ENCODE peak calls at places on chromosomes 3 and 15, in ten cellular contexts. C is caudate nucleus; R is progenitor cell of endocrine pancreas; M is gastrocnemius medialis; V is GM23248; H is thoracic aorta; S is activated naive CD4-positive, alpha-beta T cell treated with anti-CD3 and anti-CD28 coated beads, Interleukin-2, amount 10 ng/mL, durations not matched to agents 7 days and 5 days; L is left ventricle myocardium superior; E is Peyer's patch; I is AG09319. Z is an unnamed sample.

GRCh38 chr3:31980530-31981205 is 394 bp downstream of the OSBPL10 start:
- DNase-seq in R (peak; percentile 64), L (peak; percentile 66), C (peak; percentile 52), I (no peak), E (peak; percentile 83), H (peak; percentile 8), S (peak; percentile 57), V (peak; percentile 62), M (no peak), Z (no peak)

GRCh38 chr15:74836846-74837245 is 6.1 kb downstream of the ULK3 start:
- DNase-seq in H (no peak), C (no peak), R (no peak), V (no peak), I (no peak), E (no peak), L (no peak), S (no peak), M (no peak), Z (no peak)

GRCh38 chr15:77825546-77825945 is 192.8 kb upstream of the LINGO1 start:
- DNase-seq in E (no peak), C (no peak), L (no peak), I (no peak), M (no peak), V (no peak), R (no peak), H (no peak), S (no peak), Z (no peak)

GRCh38 chr3:64329037-64329436 is 103.8 kb upstream of the PRICKLE2 start:
- DNase-seq in R (no peak), E (no peak), L (no peak), V (no peak), S (no peak), I (no peak), C (no peak), H (no peak), M (no peak), Z (no peak)

GRCh38 chr15:89122532-89123525 is 34.6 kb downstream of the ABHD2 start:
- DNase-seq in L (no peak), E (no peak), C (no peak), M (no peak), S (no peak), R (no peak), I (no peak), V (peak; percentile 69), H (no peak), Z (peak; percentile 65)

GRCh38 chr15:99437315-99438221 is 128.2 kb upstream of the MEF2A start:
- DNase-seq in V (peak; percentile 41), R (peak; percentile 6), C (no peak), S (peak; percentile 18), M (no peak), H (no peak), E (no peak), I (no peak), L (no peak), Z (no peak)

GRCh38 chr3:185470323-185470722 is 28.5 kb downstream of the TMEM41A start:
- DNase-seq in H (no peak), S (no peak), C (no peak), E (no peak), V (no peak), L (no peak), I (no peak), M (no peak), R (no peak), Z (no peak)

GRCh38 chr3:153330891-153331290 is 168.9 kb downstream of the RAP2B start:
- DNase-seq in V (peak; percentile 44), R (no peak), S (no peak), E (no peak), C (no peak), L (no peak), M (no peak), I (no peak), H (no peak), Z (peak; percentile 24)

GRCh38 chr15:69748700-69749099 is 296.1 kb downstream of the RPLP1 start:
- DNase-seq in R (no peak), M (no peak), L (no peak), C (no peak), I (no peak), V (no peak), E (no peak), H (no peak), S (no peak), Z (peak; percentile 22)

GRCh38 chr15:64314456-64314855 is 41.5 kb downstream of the CSNK1G1 start:
- DNase-seq in C (no peak), H (no peak), E (no peak), S (no peak), V (no peak), R (no peak), L (no peak), I (no peak), M (no peak), Z (peak; percentile 17)

GRCh38 chr3:188584958-188585689 is 431.2 kb downstream of the LPP start:
- DNase-seq in V (peak; percentile 35), H (no peak), R (no peak), S (no peak), E (no peak), C (no peak), I (no peak), L (no peak), M (no peak), Z (no peak)

GRCh38 chr3:3618624-3619023 is 180.6 kb upstream of the LRRN1 start:
- DNase-seq in R (no peak), V (no peak), E (no peak), H (no peak), L (no peak), S (no peak), M (no peak), C (no peak), I (no peak), Z (no peak)

GRCh38 chr15:27587810-27588209 is 511.3 kb downstream of the OCA2 start:
- DNase-seq in M (no peak), S (no peak), L (no peak), E (no peak), I (no peak), R (no peak), V (no peak), C (no peak), H (no peak), Z (no peak)

GRCh38 chr15:39530446-39531342 is 50.2 kb upstream of the THBS1 start:
- DNase-seq in L (no peak), M (no peak), I (peak; percentile 79), V (peak; percentile 24), C (no peak), S (no peak), R (no peak), E (no peak), H (no peak), Z (peak; percentile 70)

GRCh38 chr3:137105277-137105977 is 147.6 kb downstream of the IL20RB start:
- DNase-seq in C (no peak), H (no peak), S (no peak), V (peak; percentile 76), E (no peak), I (no peak), M (no peak), L (no peak), R (no peak), Z (peak; percentile 55)

GRCh38 chr3:196965112-196965803 is 3.4 kb downstream of the PIGZ start:
- DNase-seq in S (no peak), E (no peak), R (no peak), V (no peak), I (no peak), M (no peak), C (no peak), H (no peak), L (no peak), Z (no peak)

GRCh38 chr3:52041118-52041847 is 15.1 kb downstream of the DUSP7 start:
- DNase-seq in E (no peak), S (no peak), V (peak; percentile 38), R (no peak), H (no peak), C (peak; percentile 79), M (no peak), L (no peak), I (no peak), Z (no peak)

GRCh38 chr15:40308844-40309189 is 1.1 kb upstream of the PLCB2 start:
- DNase-seq in L (no peak), V (no peak), I (no peak), R (no peak), E (peak; percentile 64), M (no peak), S (peak; percentile 48), C (no peak), H (no peak), Z (no peak)

GRCh38 chr3:151169262-151169661 is 33.8 kb downstream of the GPR171 start:
- DNase-seq in M (peak; percentile 77), E (no peak), H (no peak), R (no peak), C (no peak), I (no peak), L (peak; percentile 31), V (peak; percentile 24), S (no peak), Z (no peak)

GRCh38 chr3:473284-473800 is 276.8 kb downstream of the CHL1 start:
- DNase-seq in H (no peak), I (no peak), R (no peak), M (no peak), E (no peak), L (no peak), C (no peak), S (no peak), V (no peak), Z (no peak)

GRCh38 chr3:102714567-102714966 is 279.8 kb downstream of the ZPLD1 start:
- DNase-seq in L (no peak), H (no peak), R (no peak), I (no peak), M (no peak), C (no peak), V (no peak), S (no peak), E (no peak), Z (no peak)

GRCh38 chr15:78408961-78409360 is 29.1 kb upstream of the IREB2 start:
- DNase-seq in I (no peak), C (no peak), M (no peak), E (no peak), L (no peak), H (no peak), R (no peak), V (no peak), S (no peak), Z (no peak)

GRCh38 chr15:36278219-36278618 is 301.2 kb upstream of the CDIN1 start:
- DNase-seq in S (no peak), I (no peak), H (no peak), R (no peak), C (no peak), M (no peak), V (peak; percentile 14), E (no peak), L (no peak), Z (no peak)

GRCh38 chr3:160973067-160973466 is 132.1 kb downstream of the B3GALNT1 start:
- DNase-seq in E (no peak), V (no peak), R (no peak), L (no peak), M (no peak), C (no peak), S (no peak), H (no peak), I (no peak), Z (no peak)

GRCh38 chr3:36957862-36958686 is 13.2 kb upstream of the TRANK1 start:
- DNase-seq in L (no peak), I (no peak), M (no peak), C (no peak), V (peak; percentile 80), R (no peak), H (no peak), E (no peak), S (no peak), Z (peak; percentile 44)

GRCh38 chr15:77819841-77820728 is 187.4 kb upstream of the LINGO1 start:
- DNase-seq in R (peak; percentile 56), S (no peak), H (no peak), L (peak; percentile 39), C (peak; percentile 12), M (no peak), I (no peak), V (peak; percentile 51), E (no peak), Z (no peak)

GRCh38 chr3:16513141-16514020 is at the start of gene RFTN1:
- DNase-seq in M (no peak), L (peak; percentile 77), V (peak; percentile 87), R (peak; percentile 14), S (peak; percentile 67), H (no peak), C (no peak), E (peak; percentile 61), I (no peak), Z (peak; percentile 61)

GRCh38 chr15:58441376-58442070 is 9.7 kb downstream of the LIPC start:
- DNase-seq in S (no peak), I (peak; percentile 81), E (no peak), M (no peak), R (no peak), H (no peak), V (peak; percentile 89), C (no peak), L (no peak), Z (peak; percentile 91)